ENCODE peak calls at places on chromosomes 12 and 14, in eight cellular contexts. T, Y, A, R, W, Z, F and U are unnamed samples.
A peak's percentile ranks its signal among the peaks of the same experiment; 100 is the strongest.

GRCh38 chr12:22333751-22334695 is 484 bp downstream of the ST8SIA1 start:
- DNase-seq in Y (no peak), Z (peak; percentile 11), W (no peak), R (peak; percentile 27), F (no peak), T (no peak), A (peak; percentile 56), U (no peak)

GRCh38 chr12:14260011-14260993 is 105.2 kb upstream of the ATF7IP start:
- DNase-seq in A (peak; percentile 91), Z (peak; percentile 86), W (peak; percentile 83), F (peak; percentile 56), R (peak; percentile 79), Y (peak; percentile 93), T (peak; percentile 95), U (peak; percentile 93)

GRCh38 chr14:99271951-99272668 is at the start of gene BCL11B:
- DNase-seq in R (peak; percentile 45), T (peak; percentile 87), F (peak; percentile 72), W (peak; percentile 84), A (peak; percentile 86), Y (peak; percentile 66), Z (peak; percentile 92), U (peak; percentile 71)

GRCh38 chr14:71394386-71394785 is 487.1 kb downstream of the PCNX1 start:
- DNase-seq in F (no peak), T (no peak), A (no peak), W (no peak), Y (no peak), Z (no peak), R (no peak), U (no peak)

GRCh38 chr12:56838602-56839488 is 75.7 kb downstream of the HSD17B6 start:
- DNase-seq in Z (no peak), W (no peak), T (no peak), Y (no peak), A (no peak), R (no peak), F (no peak), U (no peak)

GRCh38 chr14:66514206-66514605 is 6.3 kb downstream of the GPHN start:
- DNase-seq in T (no peak), Y (no peak), F (no peak), W (no peak), R (no peak), A (no peak), Z (no peak), U (peak; percentile 67)

GRCh38 chr14:92475451-92476187 is 38.0 kb upstream of the RIN3 start:
- DNase-seq in W (peak; percentile 52), T (no peak), Y (no peak), F (no peak), A (peak; percentile 35), R (no peak), Z (no peak), U (peak; percentile 85)

GRCh38 chr12:126558219-126558618 is 1493.0 kb downstream of the AACS start:
- DNase-seq in A (no peak), W (no peak), Y (no peak), R (no peak), F (no peak), Z (no peak), T (no peak), U (no peak)

GRCh38 chr14:76644875-76645518 is 116.3 kb upstream of the VASH1 start:
- DNase-seq in R (peak; percentile 81), W (peak; percentile 41), Y (peak; percentile 12), Z (peak; percentile 74), F (peak; percentile 88), T (peak; percentile 18), A (peak; percentile 74), U (peak; percentile 14)

GRCh38 chr14:104889374-104889755 is 24.3 kb downstream of the CEP170B start:
- DNase-seq in Z (no peak), Y (no peak), F (no peak), T (no peak), W (no peak), R (peak; percentile 8), A (no peak), U (no peak)

GRCh38 chr12:94101902-94102660 is 46.3 kb upstream of the PLXNC1 start:
- DNase-seq in R (peak; percentile 74), W (peak; percentile 79), A (peak; percentile 89), Y (peak; percentile 82), Z (peak; percentile 92), F (peak; percentile 71), T (peak; percentile 83), U (peak; percentile 88)

GRCh38 chr14:88831285-88831684 is 6.8 kb downstream of the TTC8 start:
- DNase-seq in R (no peak), A (no peak), W (peak; percentile 2), F (no peak), T (peak; percentile 23), Y (peak; percentile 81), Z (no peak), U (peak; percentile 81)

GRCh38 chr14:67641902-67642749 is 22.4 kb downstream of the ARG2 start:
- DNase-seq in T (no peak), F (no peak), W (no peak), Y (no peak), Z (no peak), R (no peak), A (no peak), U (no peak)

GRCh38 chr14:53807580-53807979 is 149.0 kb downstream of the BMP4 start:
- DNase-seq in Z (no peak), Y (no peak), W (peak; percentile 78), A (no peak), F (no peak), R (no peak), T (no peak), U (no peak)

GRCh38 chr12:50353869-50354593 is 42.4 kb downstream of the FAM186A start:
- DNase-seq in Z (no peak), T (no peak), Y (peak; percentile 34), R (no peak), W (peak; percentile 47), F (no peak), A (no peak), U (peak; percentile 21)

GRCh38 chr14:104717137-104717536 is 6.9 kb upstream of the ADSS1 start:
- DNase-seq in T (no peak), A (no peak), Y (no peak), F (no peak), R (no peak), Z (no peak), W (no peak), U (no peak)